ENCODE peak calls at places on chromosome X, in seven cellular contexts. One of them, this sample, is unnamed.

GRCh38 chrX:103913356-103914020 is 48.9 kb upstream of the TMSB15B start:
- DNase-seq in tibial nerve: no peak
- DNase-seq in CD8-positive, alpha-beta T cell: no peak
- DNase-seq in fibroblast of pulmonary artery: peak; percentile 1
- DNase-seq in AG04450: no peak
- DNase-seq in fibroblast of mammary gland: peak; percentile 7
- DNase-seq in heart left ventricle: no peak
- DNase-seq in this sample: no peak

GRCh38 chrX:102517331-102517730 is 792 bp upstream of the TMSB15A start:
- DNase-seq in tibial nerve: no peak
- DNase-seq in CD8-positive, alpha-beta T cell: no peak
- DNase-seq in fibroblast of pulmonary artery: peak; percentile 7
- DNase-seq in AG04450: no peak
- DNase-seq in fibroblast of mammary gland: peak; percentile 37
- DNase-seq in heart left ventricle: no peak
- DNase-seq in this sample: no peak

GRCh38 chrX:72258174-72258573 is 18.9 kb downstream of the RPS4X start:
- DNase-seq in tibial nerve: no peak
- DNase-seq in CD8-positive, alpha-beta T cell: no peak
- DNase-seq in fibroblast of pulmonary artery: peak; percentile 78
- DNase-seq in AG04450: peak; percentile 57
- DNase-seq in fibroblast of mammary gland: peak; percentile 91
- DNase-seq in heart left ventricle: no peak
- DNase-seq in this sample: no peak

GRCh38 chrX:65688403-65688881 is 21.0 kb downstream of the MSN start:
- DNase-seq in tibial nerve: no peak
- DNase-seq in CD8-positive, alpha-beta T cell: no peak
- DNase-seq in fibroblast of pulmonary artery: peak; percentile 50
- DNase-seq in AG04450: no peak
- DNase-seq in fibroblast of mammary gland: peak; percentile 83
- DNase-seq in heart left ventricle: no peak
- DNase-seq in this sample: no peak

GRCh38 chrX:72254835-72255234 is 16.0 kb upstream of the ERCC6L start:
- DNase-seq in tibial nerve: no peak
- DNase-seq in CD8-positive, alpha-beta T cell: no peak
- DNase-seq in fibroblast of pulmonary artery: no peak
- DNase-seq in AG04450: no peak
- DNase-seq in fibroblast of mammary gland: no peak
- DNase-seq in heart left ventricle: no peak
- DNase-seq in this sample: no peak

GRCh38 chrX:98203800-98204199 is 1320.1 kb downstream of the RPA4 start:
- DNase-seq in tibial nerve: no peak
- DNase-seq in CD8-positive, alpha-beta T cell: no peak
- DNase-seq in fibroblast of pulmonary artery: no peak
- DNase-seq in AG04450: no peak
- DNase-seq in fibroblast of mammary gland: peak; percentile 16
- DNase-seq in heart left ventricle: no peak
- DNase-seq in this sample: no peak

GRCh38 chrX:104039689-104040505 is at the start of gene H2BW2:
- DNase-seq in tibial nerve: no peak
- DNase-seq in CD8-positive, alpha-beta T cell: no peak
- DNase-seq in fibroblast of pulmonary artery: no peak
- DNase-seq in AG04450: no peak
- DNase-seq in fibroblast of mammary gland: no peak
- DNase-seq in heart left ventricle: no peak
- DNase-seq in this sample: no peak

GRCh38 chrX:69109706-69110635 is 55.3 kb downstream of the PJA1 start:
- DNase-seq in tibial nerve: peak; percentile 13
- DNase-seq in CD8-positive, alpha-beta T cell: no peak
- DNase-seq in fibroblast of pulmonary artery: no peak
- DNase-seq in AG04450: peak; percentile 34
- DNase-seq in fibroblast of mammary gland: peak; percentile 58
- DNase-seq in heart left ventricle: no peak
- DNase-seq in this sample: peak; percentile 52

GRCh38 chrX:155645180-155645579 is 32.4 kb upstream of the TMLHE start:
- DNase-seq in tibial nerve: no peak
- DNase-seq in CD8-positive, alpha-beta T cell: no peak
- DNase-seq in fibroblast of pulmonary artery: no peak
- DNase-seq in AG04450: no peak
- DNase-seq in fibroblast of mammary gland: no peak
- DNase-seq in heart left ventricle: no peak
- DNase-seq in this sample: no peak

GRCh38 chrX:84339507-84340364 is 151.7 kb upstream of the RPS6KA6 start:
- DNase-seq in tibial nerve: no peak
- DNase-seq in CD8-positive, alpha-beta T cell: no peak
- DNase-seq in fibroblast of pulmonary artery: peak; percentile 34
- DNase-seq in AG04450: no peak
- DNase-seq in fibroblast of mammary gland: peak; percentile 49
- DNase-seq in heart left ventricle: no peak
- DNase-seq in this sample: no peak

GRCh38 chrX:123450217-123450616 is 266.1 kb downstream of the GRIA3 start:
- DNase-seq in tibial nerve: no peak
- DNase-seq in CD8-positive, alpha-beta T cell: no peak
- DNase-seq in fibroblast of pulmonary artery: peak; percentile 16
- DNase-seq in AG04450: no peak
- DNase-seq in fibroblast of mammary gland: peak; percentile 17
- DNase-seq in heart left ventricle: no peak
- DNase-seq in this sample: no peak

GRCh38 chrX:72037601-72038000 is 94.1 kb downstream of the RTL5 start:
- DNase-seq in tibial nerve: no peak
- DNase-seq in CD8-positive, alpha-beta T cell: no peak
- DNase-seq in fibroblast of pulmonary artery: no peak
- DNase-seq in AG04450: no peak
- DNase-seq in fibroblast of mammary gland: no peak
- DNase-seq in heart left ventricle: no peak
- DNase-seq in this sample: no peak

GRCh38 chrX:100980608-100981497 is 11.3 kb downstream of the ARL13A start:
- DNase-seq in tibial nerve: no peak
- DNase-seq in CD8-positive, alpha-beta T cell: no peak
- DNase-seq in fibroblast of pulmonary artery: peak; percentile 69
- DNase-seq in AG04450: no peak
- DNase-seq in fibroblast of mammary gland: peak; percentile 87
- DNase-seq in heart left ventricle: peak; percentile 36
- DNase-seq in this sample: no peak

GRCh38 chrX:51420610-51421009 is 75.8 kb downstream of the NUDT11 start:
- DNase-seq in tibial nerve: no peak
- DNase-seq in CD8-positive, alpha-beta T cell: no peak
- DNase-seq in fibroblast of pulmonary artery: peak; percentile 55
- DNase-seq in AG04450: peak; percentile 1
- DNase-seq in fibroblast of mammary gland: peak; percentile 56
- DNase-seq in heart left ventricle: no peak
- DNase-seq in this sample: peak; percentile 32

GRCh38 chrX:32582729-32583128 is 628.6 kb downstream of the DMD start:
- DNase-seq in tibial nerve: no peak
- DNase-seq in CD8-positive, alpha-beta T cell: no peak
- DNase-seq in fibroblast of pulmonary artery: no peak
- DNase-seq in AG04450: no peak
- DNase-seq in fibroblast of mammary gland: no peak
- DNase-seq in heart left ventricle: no peak
- DNase-seq in this sample: peak; percentile 42

GRCh38 chrX:11768039-11768438 is 10.0 kb downstream of the MSL3 start:
- DNase-seq in tibial nerve: no peak
- DNase-seq in CD8-positive, alpha-beta T cell: no peak
- DNase-seq in fibroblast of pulmonary artery: no peak
- DNase-seq in AG04450: no peak
- DNase-seq in fibroblast of mammary gland: no peak
- DNase-seq in heart left ventricle: no peak
- DNase-seq in this sample: no peak

GRCh38 chrX:134932528-134933217 is 58.1 kb upstream of the SMIM10 start:
- DNase-seq in tibial nerve: no peak
- DNase-seq in CD8-positive, alpha-beta T cell: no peak
- DNase-seq in fibroblast of pulmonary artery: peak; percentile 67
- DNase-seq in AG04450: no peak
- DNase-seq in fibroblast of mammary gland: peak; percentile 80
- DNase-seq in heart left ventricle: no peak
- DNase-seq in this sample: no peak

GRCh38 chrX:17024896-17025295 is 78.4 kb downstream of the REPS2 start:
- DNase-seq in tibial nerve: no peak
- DNase-seq in CD8-positive, alpha-beta T cell: no peak
- DNase-seq in fibroblast of pulmonary artery: no peak
- DNase-seq in AG04450: no peak
- DNase-seq in fibroblast of mammary gland: no peak
- DNase-seq in heart left ventricle: no peak
- DNase-seq in this sample: no peak

GRCh38 chrX:121958886-121959285 is 911.5 kb downstream of the GLUD2 start:
- DNase-seq in tibial nerve: no peak
- DNase-seq in CD8-positive, alpha-beta T cell: no peak
- DNase-seq in fibroblast of pulmonary artery: peak; percentile 14
- DNase-seq in AG04450: no peak
- DNase-seq in fibroblast of mammary gland: peak; percentile 52
- DNase-seq in heart left ventricle: no peak
- DNase-seq in this sample: no peak

GRCh38 chrX:40570346-40571093 is 10.2 kb upstream of the ATP6AP2 start:
- DNase-seq in tibial nerve: no peak
- DNase-seq in CD8-positive, alpha-beta T cell: no peak
- DNase-seq in fibroblast of pulmonary artery: no peak
- DNase-seq in AG04450: no peak
- DNase-seq in fibroblast of mammary gland: no peak
- DNase-seq in heart left ventricle: no peak
- DNase-seq in this sample: no peak

GRCh38 chrX:41265615-41266014 is 68.3 kb upstream of the DDX3X start:
- DNase-seq in tibial nerve: no peak
- DNase-seq in CD8-positive, alpha-beta T cell: no peak
- DNase-seq in fibroblast of pulmonary artery: peak; percentile 44
- DNase-seq in AG04450: peak; percentile 57
- DNase-seq in fibroblast of mammary gland: peak; percentile 86
- DNase-seq in heart left ventricle: no peak
- DNase-seq in this sample: no peak

GRCh38 chrX:43559643-43560042 is 96.5 kb upstream of the MAOA start:
- DNase-seq in tibial nerve: no peak
- DNase-seq in CD8-positive, alpha-beta T cell: peak; percentile 0
- DNase-seq in fibroblast of pulmonary artery: peak; percentile 66
- DNase-seq in AG04450: no peak
- DNase-seq in fibroblast of mammary gland: peak; percentile 57
- DNase-seq in heart left ventricle: peak; percentile 27
- DNase-seq in this sample: peak; percentile 59

GRCh38 chrX:20029728-20030127 is 38.9 kb upstream of the BCLAF3 start:
- DNase-seq in tibial nerve: no peak
- DNase-seq in CD8-positive, alpha-beta T cell: no peak
- DNase-seq in fibroblast of pulmonary artery: no peak
- DNase-seq in AG04450: no peak
- DNase-seq in fibroblast of mammary gland: no peak
- DNase-seq in heart left ventricle: no peak
- DNase-seq in this sample: no peak

GRCh38 chrX:47214435-47215077 is 3.9 kb upstream of the CDK16 start:
- DNase-seq in tibial nerve: no peak
- DNase-seq in CD8-positive, alpha-beta T cell: no peak
- DNase-seq in fibroblast of pulmonary artery: no peak
- DNase-seq in AG04450: no peak
- DNase-seq in fibroblast of mammary gland: no peak
- DNase-seq in heart left ventricle: no peak
- DNase-seq in this sample: no peak

GRCh38 chrX:144586756-144587155 is 660.5 kb upstream of the SPANXN1 start:
- DNase-seq in tibial nerve: no peak
- DNase-seq in CD8-positive, alpha-beta T cell: no peak
- DNase-seq in fibroblast of pulmonary artery: peak; percentile 22
- DNase-seq in AG04450: no peak
- DNase-seq in fibroblast of mammary gland: peak; percentile 44
- DNase-seq in heart left ventricle: no peak
- DNase-seq in this sample: no peak

GRCh38 chrX:16114640-16115039 is 8.7 kb upstream of the GRPR start:
- DNase-seq in tibial nerve: no peak
- DNase-seq in CD8-positive, alpha-beta T cell: no peak
- DNase-seq in fibroblast of pulmonary artery: peak; percentile 28
- DNase-seq in AG04450: peak; percentile 45
- DNase-seq in fibroblast of mammary gland: peak; percentile 94
- DNase-seq in heart left ventricle: no peak
- DNase-seq in this sample: no peak

GRCh38 chrX:2710041-2710471 is 19.0 kb downstream of the CD99 start:
- DNase-seq in tibial nerve: no peak
- DNase-seq in CD8-positive, alpha-beta T cell: no peak
- DNase-seq in fibroblast of pulmonary artery: peak; percentile 91
- DNase-seq in AG04450: no peak
- DNase-seq in fibroblast of mammary gland: peak; percentile 93
- DNase-seq in heart left ventricle: peak; percentile 38
- DNase-seq in this sample: no peak
- H3K4me3 ChIP-seq in tibial nerve: no peak overlapping the region
- H3K4me3 ChIP-seq in CD8-positive, alpha-beta T cell: peak overlapping the region; percentile 1
- H3K4me3 ChIP-seq in fibroblast of pulmonary artery: peak overlapping the region; percentile 3
- H3K4me3 ChIP-seq in AG04450: peak overlapping the region; percentile 38
- H3K4me3 ChIP-seq in fibroblast of mammary gland: peak overlapping the region; percentile 34
- H3K4me3 ChIP-seq in heart left ventricle: peak overlapping the region; percentile 4
- H3K4me3 ChIP-seq in this sample: no peak overlapping the region

GRCh38 chrX:2499507-2499906 is 1.3 kb downstream of the DHRSX start:
- DNase-seq in tibial nerve: no peak
- DNase-seq in CD8-positive, alpha-beta T cell: no peak
- DNase-seq in fibroblast of pulmonary artery: no peak
- DNase-seq in AG04450: no peak
- DNase-seq in fibroblast of mammary gland: no peak
- DNase-seq in heart left ventricle: no peak
- DNase-seq in this sample: no peak
- H3K4me3 ChIP-seq in tibial nerve: peak overlapping the region; percentile 69
- H3K4me3 ChIP-seq in CD8-positive, alpha-beta T cell: no peak overlapping the region
- H3K4me3 ChIP-seq in fibroblast of pulmonary artery: peak overlapping the region; percentile 77
- H3K4me3 ChIP-seq in AG04450: peak overlapping the region; percentile 72
- H3K4me3 ChIP-seq in fibroblast of mammary gland: peak overlapping the region; percentile 68
- H3K4me3 ChIP-seq in heart left ventricle: peak overlapping the region; percentile 68
- H3K4me3 ChIP-seq in this sample: peak overlapping the region; percentile 76

DNA sequence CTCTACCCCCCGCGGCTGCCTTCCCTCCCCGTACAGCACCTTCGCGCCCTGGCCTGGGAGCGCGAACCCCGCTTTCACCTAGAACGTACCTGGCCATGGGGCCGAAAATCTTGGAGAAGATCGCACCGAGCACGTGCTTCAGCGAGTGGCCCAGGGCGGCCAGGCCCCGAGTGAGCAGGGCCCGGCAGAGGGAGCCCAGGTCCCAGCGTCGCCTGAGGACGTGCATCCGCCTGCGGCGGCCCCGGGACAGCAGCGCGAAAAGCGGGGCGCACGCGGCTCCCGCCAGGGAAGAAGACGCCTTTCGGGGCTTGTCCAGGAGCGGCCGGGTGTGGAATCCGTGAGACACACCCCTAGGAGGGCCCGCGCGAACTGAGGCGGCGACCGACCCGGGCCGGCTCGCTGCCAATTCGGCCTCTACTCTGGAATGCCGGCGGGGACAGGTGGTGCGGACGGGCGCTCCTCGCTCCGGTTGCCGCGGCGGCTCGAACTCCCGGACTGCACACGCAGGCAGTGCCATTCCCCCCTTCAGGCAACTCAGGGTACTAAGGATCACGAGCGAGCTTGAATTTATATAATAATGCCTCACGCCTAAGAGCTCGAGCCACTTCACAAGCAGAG is at the start of gene HS6ST2:
- DNase-seq in tibial nerve: no peak
- DNase-seq in CD8-positive, alpha-beta T cell: no peak
- DNase-seq in fibroblast of pulmonary artery: no peak
- DNase-seq in AG04450: no peak
- DNase-seq in fibroblast of mammary gland: no peak
- DNase-seq in heart left ventricle: no peak
- DNase-seq in this sample: no peak
- H3K4me3 ChIP-seq in tibial nerve: peak within 1 kb of the TSS; percentile 24
- H3K4me3 ChIP-seq in CD8-positive, alpha-beta T cell: no peak within 1 kb of the TSS
- H3K4me3 ChIP-seq in fibroblast of pulmonary artery: peak within 1 kb of the TSS; percentile 12
- H3K4me3 ChIP-seq in AG04450: no peak within 1 kb of the TSS
- H3K4me3 ChIP-seq in fibroblast of mammary gland: no peak within 1 kb of the TSS
- H3K4me3 ChIP-seq in heart left ventricle: peak within 1 kb of the TSS; percentile 44
- H3K4me3 ChIP-seq in this sample: peak within 1 kb of the TSS; percentile 28

DNA sequence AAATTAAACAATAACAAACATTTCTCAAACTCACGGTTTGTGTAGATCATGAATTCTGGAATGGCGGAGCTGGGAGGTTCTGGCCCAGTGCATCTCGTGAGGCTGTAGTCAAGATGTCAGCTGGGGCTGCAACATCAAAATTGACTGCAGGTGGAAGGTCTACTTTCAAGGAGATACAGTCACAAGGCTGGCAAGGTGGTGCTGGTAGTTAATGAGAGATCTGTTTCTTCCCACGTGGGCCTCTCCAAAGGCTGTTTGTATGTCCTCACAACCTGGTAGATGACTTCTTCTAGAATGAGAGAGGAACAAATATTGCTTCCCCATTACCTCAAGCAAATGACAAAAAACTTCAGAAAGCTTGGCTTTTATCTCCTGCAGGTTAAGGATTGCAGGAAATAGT is 8.0 kb upstream of the PRDX4 start:
- DNase-seq in tibial nerve: no peak
- DNase-seq in CD8-positive, alpha-beta T cell: no peak
- DNase-seq in fibroblast of pulmonary artery: no peak
- DNase-seq in AG04450: no peak
- DNase-seq in fibroblast of mammary gland: no peak
- DNase-seq in heart left ventricle: no peak
- DNase-seq in this sample: no peak
- H3K4me3 ChIP-seq in tibial nerve: no peak overlapping the region
- H3K4me3 ChIP-seq in CD8-positive, alpha-beta T cell: no peak overlapping the region
- H3K4me3 ChIP-seq in fibroblast of pulmonary artery: no peak overlapping the region
- H3K4me3 ChIP-seq in AG04450: no peak overlapping the region
- H3K4me3 ChIP-seq in fibroblast of mammary gland: no peak overlapping the region
- H3K4me3 ChIP-seq in heart left ventricle: no peak overlapping the region
- H3K4me3 ChIP-seq in this sample: peak overlapping the region; percentile 29